ENCODE peak calls at places on chromosomes 1 and 21, in eight cellular contexts. G is heart left ventricle; S is H1; R is suprapubic skin; O is iPS DF 6.9; M is A673; J is sigmoid colon; E is CD8-positive, alpha-beta memory T cell. N is an unnamed sample. For H3K36me3 and H3K4me1, the result is how much of the 10 kb centered on the place peaks cover.

GRCh38 chr1:55916480-55916879 is 662.9 kb downstream of the PLPP3 start:
- DNase-seq in R (no peak), E (no peak), M (no peak), G (no peak), O (no peak), J (no peak), S (no peak), N (no peak)

GRCh38 chr1:168865850-168866620 is 137.0 kb upstream of the DPT start:
- DNase-seq in S (no peak), R (no peak), M (no peak), G (no peak), E (no peak), O (no peak), J (no peak), N (no peak)

GRCh38 chr1:210726621-210727020 is 397.9 kb downstream of the HHAT start:
- DNase-seq in O (peak), S (peak), G (no peak), M (peak), R (no peak), J (no peak), E (no peak), N (no peak)

GRCh38 chr1:111359376-111359775 is 68.2 kb downstream of the OVGP1 start:
- DNase-seq in G (no peak), O (no peak), E (no peak), S (no peak), J (no peak), R (no peak), M (no peak), N (no peak)

GRCh38 chr1:107057197-107058133 is 991 bp downstream of the PRMT6 start:
- DNase-seq in J (peak), R (peak), M (peak), G (peak), E (peak), S (peak), O (no peak), N (peak)

GRCh38 chr1:115092214-115092613 is 2.9 kb upstream of the TSPAN2 start:
- DNase-seq in R (no peak), M (no peak), O (no peak), S (no peak), J (no peak), E (no peak), G (no peak), N (no peak)

GRCh38 chr1:117657031-117657430 is 51.2 kb downstream of the TENT5C start:
- DNase-seq in S (no peak), M (no peak), G (no peak), O (no peak), R (no peak), E (peak), J (no peak), N (no peak)

GRCh38 chr1:223741861-223742260 is 29.5 kb downstream of the CAPN2 start:
- DNase-seq in R (no peak), E (no peak), M (no peak), S (no peak), O (no peak), J (no peak), G (no peak), N (no peak)

GRCh38 chr1:154352581-154353459 is 27.5 kb downstream of the ATP8B2 start:
- DNase-seq in J (no peak), R (peak), E (peak), M (peak), S (peak), G (peak), O (no peak), N (peak)

GRCh38 chr1:201555593-201555945 is 16.6 kb downstream of the NAV1 start:
- DNase-seq in J (peak), R (peak), G (no peak), E (no peak), M (no peak), O (no peak), S (no peak), N (no peak)

GRCh38 chr1:86487131-86487804 is 18.5 kb downstream of the CLCA1 start:
- DNase-seq in E (no peak), O (no peak), J (peak), S (no peak), G (peak), R (no peak), M (peak), N (no peak)

GRCh38 chr1:167722152-167722869 is 529 bp downstream of the MPZL1 start:
- DNase-seq in J (peak), G (no peak), S (no peak), E (peak), M (peak), O (no peak), R (no peak), N (peak)

GRCh38 chr1:56569661-56570060 is 9.7 kb downstream of the PLPP3 start:
- DNase-seq in J (no peak), O (no peak), G (no peak), R (no peak), S (no peak), M (no peak), E (no peak), N (no peak)

GRCh38 chr1:33074193-33074945 is 6.6 kb upstream of the AZIN2 start:
- DNase-seq in E (no peak), O (no peak), S (no peak), R (no peak), M (no peak), J (no peak), G (no peak), N (no peak)

GRCh38 chr1:214135886-214136285 is 145.1 kb upstream of the SMYD2 start:
- DNase-seq in S (no peak), R (no peak), E (no peak), G (no peak), M (no peak), O (no peak), J (no peak), N (no peak)

GRCh38 chr1:51086496-51087271 is 15.3 kb upstream of the C1orf185 start:
- DNase-seq in O (no peak), G (no peak), R (no peak), S (no peak), M (no peak), J (no peak), E (no peak), N (no peak)

GRCh38 chr1:87435484-87435883 is 106.8 kb downstream of the LMO4 start:
- DNase-seq in S (no peak), O (no peak), G (no peak), R (no peak), J (no peak), M (no peak), E (no peak), N (peak)

GRCh38 chr1:41492341-41492848 is 7.9 kb upstream of the EDN2 start:
- DNase-seq in J (no peak), R (no peak), G (peak), S (peak), M (peak), O (no peak), E (no peak), N (peak)

GRCh38 chr1:98732985-98733781 is 71.7 kb downstream of the SNX7 start:
- DNase-seq in M (no peak), S (no peak), R (no peak), E (no peak), G (no peak), O (no peak), J (no peak), N (peak)

GRCh38 chr1:36857761-36858160 is 176.6 kb downstream of the GRIK3 start:
- DNase-seq in S (no peak), J (no peak), R (no peak), M (peak), O (no peak), E (no peak), G (no peak), N (no peak)

GRCh38 chr1:44775930-44776748 is 799 bp downstream of the RPS8 start:
- DNase-seq in O (no peak), M (no peak), G (peak), E (peak), S (no peak), J (no peak), R (no peak), N (peak)

GRCh38 chr1:205306929-205307566 is 14.5 kb downstream of the NUAK2 start:
- DNase-seq in R (no peak), M (no peak), G (no peak), O (no peak), E (no peak), S (no peak), J (no peak), N (peak)

GRCh38 chr21:39012314-39013230 is 170.7 kb downstream of the PSMG1 start:
- DNase-seq in S (no peak), M (no peak), R (no peak), E (no peak), O (no peak), J (no peak), G (no peak), N (no peak)

GRCh38 chr21:46002841-46003574 is 21.4 kb downstream of the COL6A1 start:
- DNase-seq in O (no peak), J (peak), R (no peak), E (peak), S (peak), G (peak), M (no peak), N (no peak)

GRCh38 chr1:147515046-147515869 is 26.0 kb upstream of the BCL9 start:
- DNase-seq in E (no peak), O (peak), J (no peak), R (no peak), G (no peak), S (no peak), M (peak), N (peak)

GRCh38 chr1:220962031-220962751 is 82.9 kb downstream of the HLX start:
- DNase-seq in O (no peak), E (no peak), M (no peak), J (no peak), S (no peak), G (no peak), R (no peak), N (no peak)

GRCh38 chr1:179976970-179977651 is 22.5 kb downstream of the CEP350 start:
- DNase-seq in O (no peak), S (no peak), J (no peak), E (no peak), M (no peak), G (no peak), R (no peak), N (no peak)

GRCh38 chr1:8533124-8533523 is 215.2 kb downstream of the SLC45A1 start:
- DNase-seq in R (no peak), G (no peak), M (no peak), E (no peak), O (no peak), J (no peak), S (no peak), N (no peak)

GRCh38 chr1:172980456-172980855 is 70.3 kb downstream of the TNFSF18 start:
- DNase-seq in M (no peak), R (no peak), O (no peak), E (no peak), J (no peak), G (no peak), S (no peak), N (no peak)

GRCh38 chr1:180155202-180155682 is 573 bp downstream of the QSOX1 start:
- DNase-seq in J (no peak), O (no peak), M (peak), G (no peak), E (no peak), R (no peak), S (peak), N (peak)

GRCh38 chr1:8133657-8134430 is 107.7 kb upstream of the ERRFI1 start:
- DNase-seq in S (no peak), J (peak), R (peak), G (no peak), E (no peak), M (peak), O (no peak), N (no peak)

GRCh38 chr1:171841931-171842723 is 829 bp downstream of the DNM3 start:
- DNase-seq in S (peak), E (peak), R (no peak), G (no peak), M (no peak), J (peak), O (no peak), N (peak)

GRCh38 chr21:36461918-36462486 is 17.9 kb downstream of the CLDN14 start:
- DNase-seq in M (no peak), E (no peak), S (no peak), R (no peak), O (no peak), G (no peak), J (no peak), N (no peak)

GRCh38 chr1:59243544-59243943 is 53.4 kb upstream of the FGGY start:
- DNase-seq in E (no peak), J (no peak), R (no peak), O (no peak), S (no peak), G (no peak), M (no peak), N (no peak)

GRCh38 chr1:51234721-51235425 is 1.2 kb upstream of the RNF11 start:
- DNase-seq in J (peak), E (peak), S (peak), G (peak), M (peak), R (no peak), O (no peak), N (peak)

GRCh38 chr1:19310061-19310460 is 1.9 kb downstream of the AKR7A2 start:
- DNase-seq in G (no peak), E (peak), J (peak), O (no peak), S (no peak), M (no peak), R (no peak), N (no peak)

GRCh38 chr1:21396516-21396915 is 43.4 kb upstream of the NBPF3 start:
- DNase-seq in J (no peak), E (no peak), S (no peak), M (no peak), G (no peak), R (no peak), O (no peak), N (no peak)
- H3K36me3 ChIP-seq in J (under half), E (under half), S (under half), M (under half), G (under half), R (under half), O (under half), N (under half)

DNA sequence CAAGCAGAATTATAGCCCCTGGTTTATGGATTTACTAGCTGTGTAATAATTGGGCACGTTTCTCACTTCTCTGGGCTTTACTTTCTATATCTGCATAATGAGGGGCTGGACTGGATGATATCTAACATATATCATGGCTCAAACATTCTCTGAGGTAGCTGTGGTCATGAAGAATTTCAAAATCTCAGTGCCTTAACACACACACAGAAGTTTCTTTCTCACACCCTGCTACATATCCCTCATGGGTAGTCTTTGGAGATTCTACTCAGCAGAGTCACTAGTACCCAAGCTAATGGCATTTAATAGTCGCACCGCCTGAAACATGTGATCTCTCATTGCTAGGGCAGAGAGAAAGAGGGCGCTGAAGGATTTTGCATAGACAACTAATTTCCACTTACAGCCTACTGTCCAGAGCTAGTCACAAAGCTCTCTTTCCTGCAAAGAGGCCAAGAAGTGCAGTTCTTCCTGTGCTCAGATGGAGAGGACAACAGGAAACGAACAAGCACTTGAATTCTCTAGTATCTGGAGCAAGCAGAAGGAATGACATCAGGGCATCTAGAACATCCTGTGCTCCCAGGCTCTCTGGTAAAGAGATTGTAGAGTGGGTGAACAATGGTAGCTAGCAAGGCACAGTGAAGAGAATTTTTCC is 183.5 kb upstream of the PTBP2 start:
- DNase-seq in M (peak), G (no peak), E (no peak), O (no peak), R (no peak), S (no peak), J (peak), N (peak)
- H3K4me3 ChIP-seq in M (no peak), G (no peak), E (no peak), O (no peak), R (no peak), S (no peak), J (no peak), N (no peak)

GRCh38 chr1:92970990-92971689 is 9.9 kb upstream of the DIPK1A start:
- DNase-seq in M (no peak), O (no peak), J (no peak), G (no peak), S (no peak), R (no peak), E (no peak), N (no peak)

GRCh38 chr1:92972413-92973129 is 11.3 kb upstream of the DIPK1A start:
- DNase-seq in M (peak), S (no peak), G (no peak), R (no peak), E (no peak), O (no peak), J (no peak), N (no peak)

GRCh38 chr1:92968138-92969032 is 7.1 kb upstream of the DIPK1A start:
- DNase-seq in O (no peak), J (no peak), S (no peak), E (no peak), M (peak), R (no peak), G (no peak), N (peak)

GRCh38 chr1:92973203-92973907 is 12.1 kb upstream of the DIPK1A start:
- DNase-seq in G (no peak), S (no peak), E (no peak), R (no peak), O (no peak), J (no peak), M (no peak), N (no peak)

DNA sequence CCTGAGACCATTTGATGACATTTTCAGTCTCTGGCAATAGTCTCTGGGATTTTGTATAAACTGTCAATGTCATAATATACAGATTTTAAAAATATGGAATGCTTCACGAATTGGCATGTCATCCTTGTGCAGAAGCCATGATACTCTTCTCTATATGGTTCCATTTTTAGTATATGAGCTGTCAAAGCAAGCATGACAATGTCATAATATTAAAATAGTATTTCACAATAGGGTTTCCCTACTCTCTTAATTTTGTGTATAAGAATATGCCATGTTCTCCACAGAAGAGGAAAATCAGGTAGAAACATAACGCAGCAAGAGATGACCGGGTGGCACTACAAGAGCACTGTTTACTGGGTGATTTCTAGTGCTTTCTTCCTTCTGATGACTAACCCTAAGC is 8.3 kb upstream of the DIPK1A start:
- DNase-seq in J (no peak), G (no peak), M (no peak), R (no peak), S (no peak), E (no peak), O (no peak), N (no peak)
- H3K4me1 ChIP-seq in J (under half), G (under half), M (under half), R (under half), S (under half), E (under half), O (under half), N (under half)

DNA sequence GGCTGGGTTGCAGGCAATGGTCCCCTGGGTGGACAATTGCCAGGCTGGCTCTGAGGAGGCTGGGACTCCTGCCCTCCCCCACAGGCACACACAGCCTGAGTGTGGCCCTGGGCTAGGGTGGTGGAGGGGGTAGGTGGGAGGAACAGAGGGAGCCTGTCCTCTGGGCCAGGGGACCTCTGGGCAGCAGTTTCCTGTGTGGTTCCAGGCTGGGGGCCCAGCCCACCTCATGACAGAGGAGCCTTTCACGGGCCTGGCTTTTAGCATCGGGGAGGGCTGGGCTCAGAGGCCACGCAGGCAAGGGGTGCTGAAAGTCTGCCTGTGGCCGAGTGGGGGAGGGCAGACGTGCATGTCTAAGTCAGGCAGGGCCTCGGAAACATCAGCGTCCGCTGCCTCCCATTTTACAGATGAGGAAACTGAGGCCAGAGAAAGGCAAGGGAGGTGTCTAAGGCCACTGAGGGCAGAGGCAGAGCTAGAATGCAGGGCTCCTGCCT is 7.0 kb downstream of the EXTL1 start:
- DNase-seq in G (no peak), S (no peak), J (no peak), R (no peak), M (no peak), O (no peak), E (no peak), N (no peak)
- H3K36me3 ChIP-seq in G (under half), S (under half), J (under half), R (under half), M (under half), O (under half), E (under half), N (under half)

DNA sequence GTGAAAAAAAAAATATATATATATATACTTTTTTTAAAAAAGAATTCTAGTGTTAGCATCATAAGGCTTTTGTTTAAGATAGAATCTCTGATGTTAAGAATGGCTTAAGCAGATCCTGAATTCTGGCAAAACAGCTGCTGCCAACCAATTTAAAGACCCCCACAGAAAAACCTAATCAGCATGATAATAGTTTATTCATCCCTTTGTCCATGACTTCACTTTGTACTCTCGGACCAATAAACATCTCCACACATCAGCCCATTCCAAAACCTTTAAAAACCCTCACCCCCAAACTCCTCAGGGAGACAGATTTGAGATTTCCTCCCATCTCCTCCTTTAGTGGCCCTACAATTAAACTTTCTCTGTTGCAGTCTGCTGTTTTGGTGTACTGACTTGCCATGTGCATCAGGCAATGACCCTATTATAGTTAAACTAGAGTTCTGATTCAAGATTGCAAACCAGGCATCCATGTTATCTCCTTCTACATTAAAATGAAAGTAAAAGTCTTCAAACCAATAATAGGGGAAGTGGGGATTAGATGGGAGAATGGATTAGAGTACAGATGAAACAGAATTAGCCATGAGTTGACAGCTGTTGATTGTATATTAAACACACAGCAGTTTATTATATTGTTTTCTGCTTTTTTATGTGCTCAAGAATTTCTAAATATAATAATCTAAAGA is 9.8 kb upstream of the PHTF1 start:
- DNase-seq in J (no peak), R (no peak), O (no peak), G (no peak), S (no peak), E (no peak), M (peak), N (no peak)
- H3K4me3 ChIP-seq in J (no peak), R (no peak), O (no peak), G (no peak), S (no peak), E (no peak), M (no peak), N (no peak)

GRCh38 chr1:93685918-93686317 is 4.3 kb upstream of the BCAR3 start:
- DNase-seq in G (no peak), J (no peak), O (no peak), M (no peak), R (no peak), E (no peak), S (no peak), N (no peak)
- H3K4me1 ChIP-seq in G (under half), J (under half), O (under half), M (under half), R (under half), E (under half), S (under half), N (under half)